ENCODE peak calls at places on chromosomes 2 and 18, in nine cellular contexts. B is MM.1S, G is body of pancreas, I is psoas muscle, Z is endothelial cell of umbilical vein, R is bronchial epithelial cell, K is stomach, U is left ventricle myocardium inferior, T is SJSA1. C is an unnamed sample. For H3K36me3, the result is how much of the 10 kb centered on the place peaks cover.

GRCh38 chr2:105795575-105795934 is 50.8 kb downstream of the NCK2 start:
- DNase-seq in B (no peak), G (no peak), I (no peak), Z (peak), R (no peak), K (no peak), U (no peak), T (no peak), C (no peak)

GRCh38 chr2:37566517-37566961 is 104.9 kb downstream of the CDC42EP3 start:
- DNase-seq in B (no peak), G (no peak), I (no peak), Z (peak), R (no peak), K (no peak), U (no peak), T (no peak), C (no peak)

GRCh38 chr2:235027558-235028214 is 75.9 kb downstream of the SH3BP4 start:
- DNase-seq in B (no peak), G (no peak), I (no peak), Z (peak), R (peak), K (no peak), U (no peak), T (peak), C (no peak)

GRCh38 chr2:119419803-119420508 is 11.7 kb upstream of the TMEM37 start:
- DNase-seq in B (no peak), G (no peak), I (no peak), Z (no peak), R (no peak), K (no peak), U (no peak), T (no peak), C (no peak)

GRCh38 chr2:39706945-39707344 is 41.2 kb downstream of the TMEM178A start:
- DNase-seq in B (no peak), G (no peak), I (no peak), Z (no peak), R (no peak), K (no peak), U (no peak), T (no peak), C (no peak)

GRCh38 chr18:47574966-47575365 is 323.5 kb upstream of the SKOR2 start:
- DNase-seq in B (no peak), G (no peak), I (no peak), Z (no peak), R (no peak), K (no peak), U (no peak), T (no peak), C (no peak)

GRCh38 chr2:105889046-105889445 is 144.3 kb downstream of the NCK2 start:
- DNase-seq in B (no peak), G (no peak), I (no peak), Z (no peak), R (no peak), K (no peak), U (no peak), T (no peak), C (no peak)

GRCh38 chr2:152433289-152433688 is 98.3 kb downstream of the FMNL2 start:
- DNase-seq in B (no peak), G (no peak), I (no peak), Z (no peak), R (no peak), K (no peak), U (no peak), T (no peak), C (no peak)

GRCh38 chr2:114127372-114127771 is 237.5 kb downstream of the ACTR3 start:
- DNase-seq in B (no peak), G (no peak), I (no peak), Z (no peak), R (peak), K (no peak), U (no peak), T (no peak), C (no peak)

GRCh38 chr2:84395819-84396218 is 63.3 kb downstream of the SUCLG1 start:
- DNase-seq in B (no peak), G (no peak), I (no peak), Z (no peak), R (no peak), K (no peak), U (no peak), T (no peak), C (no peak)

GRCh38 chr2:100599566-100599965 is 36.8 kb downstream of the PDCL3 start:
- DNase-seq in B (no peak), G (no peak), I (no peak), Z (peak), R (no peak), K (no peak), U (no peak), T (no peak), C (no peak)

GRCh38 chr2:35973737-35974132 is 381.8 kb upstream of the CRIM1 start:
- DNase-seq in B (no peak), G (peak), I (no peak), Z (peak), R (peak), K (no peak), U (peak), T (no peak), C (no peak)

GRCh38 chr18:10329116-10329515 is 125.3 kb upstream of the APCDD1 start:
- DNase-seq in B (no peak), G (no peak), I (no peak), Z (no peak), R (peak), K (no peak), U (no peak), T (no peak), C (no peak)

GRCh38 chr2:50402654-50402960 is 629.3 kb downstream of the NRXN1 start:
- DNase-seq in B (no peak), G (no peak), I (no peak), Z (no peak), R (no peak), K (no peak), U (no peak), T (no peak), C (no peak)

GRCh38 chr2:50556934-50557575 is 474.9 kb downstream of the NRXN1 start:
- DNase-seq in B (no peak), G (no peak), I (no peak), Z (no peak), R (peak), K (no peak), U (no peak), T (no peak), C (no peak)

GRCh38 chr18:24089059-24089458 is 49.8 kb upstream of the CABYR start:
- DNase-seq in B (no peak), G (no peak), I (no peak), Z (peak), R (no peak), K (no peak), U (no peak), T (no peak), C (no peak)

GRCh38 chr18:6374340-6374739 is 40.4 kb downstream of the L3MBTL4 start:
- DNase-seq in B (no peak), G (no peak), I (no peak), Z (no peak), R (no peak), K (no peak), U (no peak), T (no peak), C (no peak)

GRCh38 chr2:188523901-188524300 is 232.2 kb downstream of the GULP1 start:
- DNase-seq in B (no peak), G (no peak), I (no peak), Z (peak), R (no peak), K (no peak), U (no peak), T (no peak), C (no peak)

GRCh38 chr2:168155036-168155435 is 92.4 kb downstream of the STK39 start:
- DNase-seq in B (no peak), G (no peak), I (no peak), Z (no peak), R (no peak), K (no peak), U (no peak), T (no peak), C (no peak)

GRCh38 chr2:14424478-14425390 is 207.8 kb upstream of the LRATD1 start:
- DNase-seq in B (no peak), G (no peak), I (no peak), Z (no peak), R (no peak), K (no peak), U (no peak), T (no peak), C (no peak)

GRCh38 chr2:36539631-36540030 is 58.3 kb downstream of the FEZ2 start:
- DNase-seq in B (peak), G (no peak), I (no peak), Z (no peak), R (peak), K (no peak), U (no peak), T (no peak), C (no peak)

GRCh38 chr2:180367831-180368230 is 360.7 kb upstream of the CWC22 start:
- DNase-seq in B (no peak), G (no peak), I (no peak), Z (peak), R (peak), K (no peak), U (no peak), T (no peak), C (no peak)

GRCh38 chr2:155021591-155021990 is 323.1 kb downstream of the KCNJ3 start:
- DNase-seq in B (no peak), G (no peak), I (no peak), Z (no peak), R (no peak), K (no peak), U (no peak), T (no peak), C (no peak)

GRCh38 chr18:62751341-62751821 is 36.0 kb downstream of the PHLPP1 start:
- DNase-seq in B (no peak), G (no peak), I (no peak), Z (peak), R (no peak), K (no peak), U (no peak), T (no peak), C (no peak)

GRCh38 chr2:132797551-132797950 is 127.5 kb upstream of the LYPD1 start:
- DNase-seq in B (no peak), G (no peak), I (no peak), Z (no peak), R (peak), K (no peak), U (no peak), T (no peak), C (no peak)

GRCh38 chr2:67867735-67868134 is 195.1 kb downstream of the C1D start:
- DNase-seq in B (no peak), G (no peak), I (no peak), Z (peak), R (peak), K (no peak), U (no peak), T (no peak), C (no peak)

GRCh38 chr2:231364961-231365810 is 30.3 kb upstream of the B3GNT7 start:
- DNase-seq in B (no peak), G (no peak), I (no peak), Z (peak), R (peak), K (no peak), U (no peak), T (peak), C (no peak)

GRCh38 chr2:101026253-101026701 is 24.2 kb downstream of the RPL31 start:
- DNase-seq in B (no peak), G (no peak), I (no peak), Z (peak), R (no peak), K (no peak), U (no peak), T (no peak), C (no peak)

GRCh38 chr18:37270046-37270665 is 295.4 kb downstream of the CELF4 start:
- DNase-seq in B (peak), G (peak), I (no peak), Z (peak), R (peak), K (peak), U (peak), T (no peak), C (peak)

GRCh38 chr2:189534854-189535253 is 45.7 kb downstream of the SLC40A1 start:
- DNase-seq in B (no peak), G (no peak), I (no peak), Z (no peak), R (peak), K (no peak), U (no peak), T (no peak), C (no peak)

GRCh38 chr2:227657204-227657845 is 9.3 kb upstream of the SCYGR5 start:
- DNase-seq in B (peak), G (no peak), I (no peak), Z (no peak), R (peak), K (no peak), U (no peak), T (no peak), C (no peak)

GRCh38 chr2:15869871-15870270 is 70.5 kb upstream of the MYCN start:
- DNase-seq in B (no peak), G (no peak), I (no peak), Z (no peak), R (no peak), K (no peak), U (no peak), T (no peak), C (no peak)

GRCh38 chr2:16139663-16140610 is 199.6 kb downstream of the MYCN start:
- DNase-seq in B (no peak), G (no peak), I (no peak), Z (no peak), R (peak), K (no peak), U (no peak), T (no peak), C (no peak)

GRCh38 chr18:10194592-10194991 is 259.8 kb upstream of the APCDD1 start:
- DNase-seq in B (no peak), G (no peak), I (no peak), Z (no peak), R (no peak), K (no peak), U (no peak), T (no peak), C (no peak)

GRCh38 chr2:161077367-161078210 is 82.6 kb upstream of the TANK start:
- DNase-seq in B (no peak), G (no peak), I (no peak), Z (peak), R (peak), K (no peak), U (no peak), T (no peak), C (no peak)

GRCh38 chr18:54888933-54889332 is 60.7 kb downstream of the RAB27B start:
- DNase-seq in B (no peak), G (no peak), I (no peak), Z (no peak), R (peak), K (no peak), U (no peak), T (no peak), C (no peak)

GRCh38 chr2:236180831-236181453 is 12.8 kb upstream of the GBX2 start:
- DNase-seq in B (peak), G (peak), I (no peak), Z (peak), R (peak), K (peak), U (no peak), T (peak), C (peak)

DNA sequence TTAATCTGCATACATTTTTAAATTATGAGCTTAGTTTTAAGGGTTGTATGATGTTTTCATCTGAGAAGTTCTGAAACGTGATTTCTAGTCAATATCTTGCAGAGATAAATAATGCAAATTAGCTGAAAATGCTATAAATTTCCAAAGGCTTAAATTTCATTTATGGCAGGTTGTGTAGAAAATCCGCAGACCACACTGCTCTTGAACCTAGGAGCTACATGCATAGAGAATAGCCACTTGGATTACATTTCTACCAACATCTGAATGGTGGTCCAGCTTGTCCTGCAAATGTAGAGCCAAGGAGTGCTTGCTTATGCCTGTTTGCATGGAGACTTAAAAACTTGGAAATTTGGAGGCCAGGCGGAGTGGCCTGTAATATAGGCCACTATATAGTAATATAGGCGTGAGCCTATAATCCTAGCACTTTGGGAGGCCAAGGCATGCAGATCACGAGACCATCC is 6.8 kb downstream of the MAT2A start:
- DNase-seq in B (no peak), G (peak), I (no peak), Z (no peak), R (no peak), K (no peak), U (no peak), T (no peak), C (no peak)
- H3K36me3 ChIP-seq in B (under half), G (under half), I (under half), Z (under half), R (under half), K (half or more), U (half or more), T (half or more), C (under half)

GRCh38 chr2:222739939-222740338 is 68.5 kb downstream of the MOGAT1 start:
- DNase-seq in B (no peak), G (no peak), I (no peak), Z (no peak), R (no peak), K (no peak), U (no peak), T (no peak), C (no peak)

GRCh38 chr2:222738759-222739292 is 67.4 kb downstream of the MOGAT1 start:
- DNase-seq in B (no peak), G (no peak), I (no peak), Z (no peak), R (no peak), K (no peak), U (no peak), T (no peak), C (no peak)

GRCh38 chr2:222747526-222748160 is 76.2 kb downstream of the MOGAT1 start:
- DNase-seq in B (no peak), G (no peak), I (no peak), Z (no peak), R (no peak), K (no peak), U (no peak), T (no peak), C (no peak)

GRCh38 chr2:222745836-222746559 is 74.5 kb downstream of the MOGAT1 start:
- DNase-seq in B (no peak), G (no peak), I (no peak), Z (no peak), R (no peak), K (no peak), U (no peak), T (no peak), C (no peak)

GRCh38 chr2:222743263-222743865 is 71.9 kb downstream of the MOGAT1 start:
- DNase-seq in B (no peak), G (no peak), I (no peak), Z (peak), R (no peak), K (no peak), U (no peak), T (no peak), C (peak)
- H3K4me3 ChIP-seq in B (no peak), G (no peak), I (no peak), Z (no peak), R (no peak), K (no peak), U (no peak), T (no peak), C (no peak)

GRCh38 chr18:77105021-77105420 is 27.6 kb downstream of the MBP start:
- DNase-seq in B (no peak), G (no peak), I (no peak), Z (no peak), R (no peak), K (no peak), U (no peak), T (no peak), C (no peak)
- H3K36me3 ChIP-seq in B (under half), G (under half), I (under half), Z (under half), R (under half), K (under half), U (under half), T (under half), C (under half)

GRCh38 chr18:70419526-70419925 is 130.7 kb downstream of the SOCS6 start:
- DNase-seq in B (no peak), G (no peak), I (no peak), Z (no peak), R (peak), K (no peak), U (no peak), T (peak), C (no peak)

GRCh38 chr18:70420151-70420898 is 131.5 kb downstream of the SOCS6 start:
- DNase-seq in B (no peak), G (no peak), I (no peak), Z (peak), R (peak), K (no peak), U (no peak), T (peak), C (no peak)

GRCh38 chr18:70422061-70422965 is 133.5 kb downstream of the SOCS6 start:
- DNase-seq in B (no peak), G (peak), I (peak), Z (peak), R (peak), K (peak), U (peak), T (peak), C (no peak)

GRCh38 chr18:70423120-70423519 is 134.3 kb downstream of the SOCS6 start:
- DNase-seq in B (no peak), G (no peak), I (no peak), Z (peak), R (no peak), K (no peak), U (no peak), T (peak), C (no peak)

GRCh38 chr18:70421471-70421870 is 132.6 kb downstream of the SOCS6 start:
- DNase-seq in B (no peak), G (no peak), I (no peak), Z (peak), R (peak), K (no peak), U (no peak), T (peak), C (no peak)
- H3K4me3 ChIP-seq in B (no peak), G (no peak), I (no peak), Z (peak), R (no peak), K (no peak), U (no peak), T (no peak), C (no peak)

GRCh38 chr2:108805032-108805431 is 18.5 kb downstream of the CCDC138 start:
- DNase-seq in B (no peak), G (no peak), I (no peak), Z (no peak), R (no peak), K (no peak), U (no peak), T (no peak), C (no peak)
- H3K36me3 ChIP-seq in B (under half), G (under half), I (under half), Z (under half), R (under half), K (under half), U (under half), T (under half), C (under half)

DNA sequence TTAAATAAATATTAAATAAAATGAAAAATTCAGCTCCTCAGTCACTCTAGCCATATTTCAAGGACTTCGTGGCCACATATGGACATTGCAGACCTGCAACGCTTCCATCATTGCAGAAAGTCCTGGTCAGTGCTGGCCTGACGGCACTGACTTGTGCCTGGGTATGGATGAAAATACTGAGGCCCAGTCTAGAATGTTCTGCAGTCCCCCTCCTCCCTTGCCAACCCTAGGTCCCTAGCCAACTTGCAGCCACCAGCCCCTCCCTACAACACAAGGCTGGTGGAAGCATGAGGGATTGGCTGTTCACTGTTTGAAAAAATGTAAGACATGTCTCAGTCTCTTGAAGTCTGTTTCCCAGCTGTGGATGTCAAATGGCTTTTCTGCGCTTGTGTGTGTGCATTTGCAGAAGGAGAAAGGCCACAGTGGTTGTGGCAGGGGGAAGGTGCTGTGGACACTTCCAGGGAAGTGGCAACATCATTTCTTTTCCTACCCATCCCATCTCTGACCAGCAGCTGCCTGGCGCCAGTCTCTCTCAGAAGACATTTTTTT is 9.9 kb downstream of the IGFBP5 start:
- DNase-seq in B (no peak), G (no peak), I (no peak), Z (no peak), R (no peak), K (no peak), U (no peak), T (no peak), C (no peak)
- H3K4me3 ChIP-seq in B (no peak), G (no peak), I (no peak), Z (no peak), R (no peak), K (no peak), U (no peak), T (no peak), C (no peak)